ENCODE peak calls at places on chromosome 17, in seven cellular contexts. R is mammary epithelial cell, U is body of pancreas, P is kidney epithelial cell, E is brain microvascular endothelial cell, G is adrenal gland, V is neuronal stem cell. K is an unnamed sample.

GRCh38 chr17:15967706-15968399 is 22.9 kb downstream of the ADORA2B start:
- DNase-seq in R (no peak), U (no peak), E (no peak), V (no peak), G (no peak), P (no peak), K (no peak)

GRCh38 chr17:36717088-36717487 is 115.7 kb downstream of the MRM1 start:
- DNase-seq in E (no peak), U (no peak), P (peak; percentile 50), G (no peak), V (no peak), R (no peak), K (no peak)

GRCh38 chr17:79035686-79036085 is 11.7 kb downstream of the C1QTNF1 start:
- DNase-seq in E (no peak), G (peak; percentile 47), V (no peak), P (no peak), R (no peak), U (no peak), K (no peak)

GRCh38 chr17:50205111-50205821 is 3.8 kb upstream of the COL1A1 start:
- DNase-seq in U (no peak), E (no peak), P (no peak), V (no peak), G (no peak), R (no peak), K (no peak)

GRCh38 chr17:50258647-50259483 is 15.4 kb upstream of the TMEM92 start:
- DNase-seq in V (no peak), E (no peak), R (no peak), U (no peak), P (no peak), G (peak; percentile 18), K (no peak)

GRCh38 chr17:65268832-65269231 is 131.7 kb downstream of the RGS9 start:
- DNase-seq in R (no peak), V (no peak), U (no peak), P (no peak), E (no peak), G (no peak), K (no peak)

GRCh38 chr17:43169561-43170139 is 1.4 kb upstream of the NBR1 start:
- DNase-seq in R (no peak), V (peak; percentile 20), P (no peak), U (peak; percentile 57), G (peak; percentile 63), E (no peak), K (peak; percentile 66)

GRCh38 chr17:65027305-65027704 is 29.2 kb downstream of the GNA13 start:
- DNase-seq in G (no peak), U (no peak), P (peak; percentile 43), R (peak; percentile 74), E (peak; percentile 62), V (no peak), K (no peak)

GRCh38 chr17:6506679-6507231 is 49.6 kb downstream of the PITPNM3 start:
- DNase-seq in E (no peak), R (peak; percentile 79), V (no peak), G (no peak), P (peak; percentile 35), U (no peak), K (peak; percentile 45)

GRCh38 chr17:7184091-7184488 is 4.9 kb upstream of the ASGR1 start:
- DNase-seq in R (no peak), P (peak; percentile 16), E (no peak), U (peak; percentile 87), G (peak; percentile 71), V (no peak), K (peak; percentile 84)

GRCh38 chr17:5122586-5123342 is 6.9 kb downstream of the USP6 start:
- DNase-seq in G (peak; percentile 38), V (peak; percentile 23), R (no peak), U (peak; percentile 32), E (no peak), P (no peak), K (peak; percentile 24)

GRCh38 chr17:63880706-63881105 is 1.0 kb downstream of the GH2 start:
- DNase-seq in E (no peak), R (no peak), G (no peak), P (no peak), U (no peak), V (no peak), K (no peak)

GRCh38 chr17:37818689-37819088 is 73.8 kb upstream of the HNF1B start:
- DNase-seq in P (peak; percentile 64), G (peak; percentile 42), U (peak; percentile 82), V (no peak), E (no peak), R (peak; percentile 93), K (peak; percentile 73)

GRCh38 chr17:62819511-62820221 is 11.6 kb upstream of the MARCHF10 start:
- DNase-seq in R (peak; percentile 98), G (peak; percentile 81), P (peak; percentile 97), U (peak; percentile 70), E (peak; percentile 99), V (peak; percentile 45), K (peak; percentile 63)

GRCh38 chr17:72333570-72333969 is 212.8 kb downstream of the SOX9 start:
- DNase-seq in E (no peak), U (no peak), P (no peak), G (no peak), R (no peak), V (no peak), K (no peak)

GRCh38 chr17:65550075-65550635 is 11.3 kb downstream of the AXIN2 start:
- DNase-seq in U (no peak), R (no peak), V (peak; percentile 65), G (no peak), E (no peak), P (no peak), K (no peak)

GRCh38 chr17:31357831-31358400 is 33.6 kb upstream of the RAB11FIP4 start:
- DNase-seq in E (no peak), U (no peak), P (no peak), G (no peak), R (no peak), V (no peak), K (no peak)
- H3K36me3 ChIP-seq in E (peaks cover 21% of the 10 kb centered on the region), U (peaks cover 3% of the 10 kb centered on the region), P (no peaks in the 10 kb centered on the region), G (peaks cover 26% of the 10 kb centered on the region), R (peaks cover 17% of the 10 kb centered on the region), V (peaks cover 92% of the 10 kb centered on the region), K (peaks cover 5% of the 10 kb centered on the region)

DNA sequence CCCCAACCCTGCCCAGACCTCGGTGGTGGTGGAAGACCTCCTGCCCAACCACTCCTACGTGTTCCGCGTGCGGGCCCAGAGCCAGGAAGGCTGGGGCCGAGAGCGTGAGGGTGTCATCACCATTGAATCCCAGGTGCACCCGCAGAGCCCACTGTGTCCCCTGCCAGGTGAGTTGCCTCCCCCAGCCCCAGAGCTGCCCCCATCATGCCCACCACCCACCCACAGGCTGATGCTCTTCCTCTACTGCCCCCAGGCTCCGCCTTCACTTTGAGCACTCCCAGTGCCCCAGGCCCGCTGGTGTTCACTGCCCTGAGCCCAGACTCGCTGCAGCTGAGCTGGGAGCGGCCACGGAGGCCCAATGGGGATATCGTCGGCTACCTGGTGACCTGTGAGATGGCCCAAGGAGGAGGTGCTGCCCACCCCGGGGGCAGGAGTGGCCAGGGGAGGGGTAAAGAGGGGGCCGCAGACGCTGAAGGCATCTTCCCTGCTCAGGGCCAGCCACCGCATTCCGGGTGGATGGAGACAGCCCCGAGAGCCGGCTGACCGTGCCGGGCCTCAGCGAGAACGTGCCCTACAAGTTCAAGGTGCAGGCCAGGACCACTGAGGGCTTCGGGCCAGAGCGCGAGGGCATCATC is 8.4 kb downstream of the GALK1 start:
- DNase-seq in E (no peak), P (no peak), V (no peak), R (no peak), U (no peak), G (no peak), K (no peak)
- H3K36me3 ChIP-seq in E (no peaks in the 10 kb centered on the region), P (no peaks in the 10 kb centered on the region), V (no peaks in the 10 kb centered on the region), R (peaks cover 61% of the 10 kb centered on the region), U (no peaks in the 10 kb centered on the region), G (peaks cover 8% of the 10 kb centered on the region), K (peaks cover 75% of the 10 kb centered on the region)

GRCh38 chr17:73748521-73748920 is 104.3 kb upstream of the SDK2 start:
- DNase-seq in P (no peak), E (no peak), R (no peak), U (no peak), V (no peak), G (no peak), K (no peak)

GRCh38 chr17:73747221-73748002 is 103.2 kb upstream of the SDK2 start:
- DNase-seq in P (no peak), U (peak; percentile 81), G (no peak), V (no peak), R (no peak), E (no peak), K (peak; percentile 58)

GRCh38 chr17:73744411-73744810 is 100.2 kb upstream of the SDK2 start:
- DNase-seq in E (no peak), U (no peak), V (no peak), R (no peak), P (no peak), G (no peak), K (no peak)

GRCh38 chr17:73743802-73744201 is 99.6 kb upstream of the SDK2 start:
- DNase-seq in P (no peak), G (no peak), V (no peak), R (no peak), U (no peak), E (no peak), K (no peak)

DNA sequence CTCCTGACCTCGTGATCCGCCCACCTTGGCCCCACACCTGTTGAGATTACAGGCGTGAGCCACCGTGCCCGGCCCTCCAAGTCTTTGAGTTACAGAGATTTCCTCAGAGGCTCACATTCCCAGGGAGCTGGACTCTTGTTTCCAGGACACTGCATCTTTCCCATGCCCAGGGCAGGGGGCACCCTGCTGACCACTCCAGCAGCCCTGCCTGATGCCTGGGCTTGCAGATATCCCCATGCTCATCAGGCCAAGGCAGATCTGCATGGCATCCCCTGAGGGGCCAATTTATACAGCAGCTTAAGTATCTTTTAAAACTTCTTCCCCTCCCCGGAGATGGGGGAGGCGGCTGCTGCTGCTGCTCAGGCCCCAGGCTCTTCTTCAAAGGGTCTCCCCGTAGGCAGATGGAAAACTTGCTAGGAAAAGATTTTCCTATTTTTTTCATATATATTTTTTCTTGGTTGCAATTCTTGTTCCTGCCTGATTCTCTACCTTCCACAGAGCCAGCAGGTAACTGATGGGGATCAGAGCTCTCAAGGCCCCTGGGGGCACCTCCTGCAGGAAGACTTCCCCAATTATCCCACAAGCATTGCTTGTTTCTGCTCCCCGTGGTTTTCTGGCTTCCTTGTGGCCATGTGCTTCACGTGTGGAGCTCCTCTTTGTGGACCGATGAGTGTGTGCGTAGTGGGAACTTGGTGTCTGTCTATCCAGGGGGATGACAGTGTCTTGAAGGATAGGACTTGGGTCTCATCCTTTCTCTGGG is 102.2 kb upstream of the SDK2 start:
- DNase-seq in V (no peak), G (no peak), P (no peak), U (no peak), E (no peak), R (no peak), K (no peak)
- H3K36me3 ChIP-seq in V (no peaks in the 10 kb centered on the region), G (no peaks in the 10 kb centered on the region), P (no peaks in the 10 kb centered on the region), U (no peaks in the 10 kb centered on the region), E (no peaks in the 10 kb centered on the region), R (no peaks in the 10 kb centered on the region), K (no peaks in the 10 kb centered on the region)

GRCh38 chr17:82160081-82160480 is 52.6 kb downstream of the CCDC57 start:
- DNase-seq in R (peak; percentile 85), U (no peak), P (peak; percentile 23), V (no peak), G (no peak), E (peak; percentile 7), K (no peak)

GRCh38 chr17:82168568-82168967 is 44.1 kb downstream of the CCDC57 start:
- DNase-seq in U (no peak), G (no peak), R (no peak), E (no peak), P (no peak), V (no peak), K (no peak)

GRCh38 chr17:82161216-82161615 is 51.4 kb downstream of the CCDC57 start:
- DNase-seq in E (no peak), V (no peak), R (no peak), U (no peak), P (no peak), G (no peak), K (no peak)

GRCh38 chr17:82167028-82167427 is 45.6 kb downstream of the CCDC57 start:
- DNase-seq in G (no peak), U (no peak), R (no peak), P (no peak), V (no peak), E (no peak), K (no peak)

GRCh38 chr17:82164853-82165252 is 47.8 kb downstream of the CCDC57 start:
- DNase-seq in P (no peak), R (no peak), V (no peak), G (no peak), U (no peak), E (no peak), K (no peak)
- H3K36me3 ChIP-seq in P (no peaks in the 10 kb centered on the region), R (peaks cover 2% of the 10 kb centered on the region), V (peaks cover 53% of the 10 kb centered on the region), G (peaks cover 7% of the 10 kb centered on the region), U (no peaks in the 10 kb centered on the region), E (peaks cover 20% of the 10 kb centered on the region), K (peaks cover 50% of the 10 kb centered on the region)